ENCODE peak calls at places on chromosomes 5 and 9, in five cellular contexts. One of them, this sample, is unnamed.

GRCh38 chr9:37032713-37033112 is 1.4 kb downstream of the PAX5 start:
- DNase-seq in fibroblast of pulmonary artery: no peak
- DNase-seq in left ventricle myocardium inferior: no peak
- DNase-seq in lower leg skin: peak
- DNase-seq in CD4-positive, alpha-beta memory T cell: no peak
- DNase-seq in this sample: no peak

GRCh38 chr5:18179579-18179978 is 545.3 kb downstream of the TAF11L14 start:
- DNase-seq in fibroblast of pulmonary artery: no peak
- DNase-seq in left ventricle myocardium inferior: no peak
- DNase-seq in lower leg skin: no peak
- DNase-seq in CD4-positive, alpha-beta memory T cell: no peak
- DNase-seq in this sample: no peak

GRCh38 chr9:86705474-86705873 is 241.8 kb downstream of the GAS1 start:
- DNase-seq in fibroblast of pulmonary artery: no peak
- DNase-seq in left ventricle myocardium inferior: no peak
- DNase-seq in lower leg skin: no peak
- DNase-seq in CD4-positive, alpha-beta memory T cell: no peak
- DNase-seq in this sample: no peak

GRCh38 chr5:181204561-181205401 is at the start of gene TRIM7:
- DNase-seq in fibroblast of pulmonary artery: no peak
- DNase-seq in left ventricle myocardium inferior: peak
- DNase-seq in lower leg skin: peak
- DNase-seq in CD4-positive, alpha-beta memory T cell: peak
- DNase-seq in this sample: no peak

GRCh38 chr9:129182625-129183494 is 4.8 kb upstream of the IER5L start:
- DNase-seq in fibroblast of pulmonary artery: no peak
- DNase-seq in left ventricle myocardium inferior: no peak
- DNase-seq in lower leg skin: no peak
- DNase-seq in CD4-positive, alpha-beta memory T cell: no peak
- DNase-seq in this sample: no peak

GRCh38 chr5:11069041-11069440 is 308.0 kb upstream of the DAP start:
- DNase-seq in fibroblast of pulmonary artery: no peak
- DNase-seq in left ventricle myocardium inferior: no peak
- DNase-seq in lower leg skin: no peak
- DNase-seq in CD4-positive, alpha-beta memory T cell: no peak
- DNase-seq in this sample: no peak

GRCh38 chr9:75414367-75415160 is 326.2 kb downstream of the OSTF1 start:
- DNase-seq in fibroblast of pulmonary artery: no peak
- DNase-seq in left ventricle myocardium inferior: no peak
- DNase-seq in lower leg skin: no peak
- DNase-seq in CD4-positive, alpha-beta memory T cell: no peak
- DNase-seq in this sample: no peak

GRCh38 chr5:54220230-54221040 is 89.9 kb downstream of the ARL15 start:
- DNase-seq in fibroblast of pulmonary artery: no peak
- DNase-seq in left ventricle myocardium inferior: no peak
- DNase-seq in lower leg skin: no peak
- DNase-seq in CD4-positive, alpha-beta memory T cell: no peak
- DNase-seq in this sample: no peak

GRCh38 chr5:107676702-107677101 is 6.0 kb upstream of the EFNA5 start:
- DNase-seq in fibroblast of pulmonary artery: no peak
- DNase-seq in left ventricle myocardium inferior: no peak
- DNase-seq in lower leg skin: no peak
- DNase-seq in CD4-positive, alpha-beta memory T cell: no peak
- DNase-seq in this sample: no peak

GRCh38 chr5:136192015-136192525 is 892 bp downstream of the SMIM32 start:
- DNase-seq in fibroblast of pulmonary artery: peak
- DNase-seq in left ventricle myocardium inferior: no peak
- DNase-seq in lower leg skin: no peak
- DNase-seq in CD4-positive, alpha-beta memory T cell: no peak
- DNase-seq in this sample: no peak

GRCh38 chr9:87732756-87733155 is 6.8 kb downstream of the CTSL start:
- DNase-seq in fibroblast of pulmonary artery: no peak
- DNase-seq in left ventricle myocardium inferior: no peak
- DNase-seq in lower leg skin: no peak
- DNase-seq in CD4-positive, alpha-beta memory T cell: no peak
- DNase-seq in this sample: no peak

GRCh38 chr5:79795764-79796398 is 106.2 kb downstream of the CMYA5 start:
- DNase-seq in fibroblast of pulmonary artery: peak
- DNase-seq in left ventricle myocardium inferior: peak
- DNase-seq in lower leg skin: no peak
- DNase-seq in CD4-positive, alpha-beta memory T cell: no peak
- DNase-seq in this sample: no peak

GRCh38 chr5:127590154-127590722 is 58.6 kb upstream of the CTXN3 start:
- DNase-seq in fibroblast of pulmonary artery: no peak
- DNase-seq in left ventricle myocardium inferior: no peak
- DNase-seq in lower leg skin: no peak
- DNase-seq in CD4-positive, alpha-beta memory T cell: no peak
- DNase-seq in this sample: no peak

GRCh38 chr9:137169764-137170460 is at the start of gene LRRC26:
- DNase-seq in fibroblast of pulmonary artery: no peak
- DNase-seq in left ventricle myocardium inferior: no peak
- DNase-seq in lower leg skin: no peak
- DNase-seq in CD4-positive, alpha-beta memory T cell: no peak
- DNase-seq in this sample: no peak

GRCh38 chr9:7944521-7945022 is 145.0 kb upstream of the DMAC1 start:
- DNase-seq in fibroblast of pulmonary artery: no peak
- DNase-seq in left ventricle myocardium inferior: no peak
- DNase-seq in lower leg skin: no peak
- DNase-seq in CD4-positive, alpha-beta memory T cell: no peak
- DNase-seq in this sample: no peak

GRCh38 chr5:128193676-128194390 is 110.3 kb downstream of the SLC12A2 start:
- DNase-seq in fibroblast of pulmonary artery: no peak
- DNase-seq in left ventricle myocardium inferior: no peak
- DNase-seq in lower leg skin: no peak
- DNase-seq in CD4-positive, alpha-beta memory T cell: no peak
- DNase-seq in this sample: no peak

GRCh38 chr9:91727316-91727861 is 222.6 kb downstream of the ROR2 start:
- DNase-seq in fibroblast of pulmonary artery: peak
- DNase-seq in left ventricle myocardium inferior: no peak
- DNase-seq in lower leg skin: peak
- DNase-seq in CD4-positive, alpha-beta memory T cell: peak
- DNase-seq in this sample: peak

GRCh38 chr9:35617548-35617947 is 665 bp downstream of the CD72 start:
- DNase-seq in fibroblast of pulmonary artery: no peak
- DNase-seq in left ventricle myocardium inferior: no peak
- DNase-seq in lower leg skin: peak
- DNase-seq in CD4-positive, alpha-beta memory T cell: no peak
- DNase-seq in this sample: no peak

GRCh38 chr9:93673844-93674334 is 97.5 kb downstream of the PHF2 start:
- DNase-seq in fibroblast of pulmonary artery: no peak
- DNase-seq in left ventricle myocardium inferior: peak
- DNase-seq in lower leg skin: peak
- DNase-seq in CD4-positive, alpha-beta memory T cell: no peak
- DNase-seq in this sample: no peak

GRCh38 chr9:98790601-98791146 is 5.7 kb downstream of the ANKS6 start:
- DNase-seq in fibroblast of pulmonary artery: no peak
- DNase-seq in left ventricle myocardium inferior: no peak
- DNase-seq in lower leg skin: peak
- DNase-seq in CD4-positive, alpha-beta memory T cell: no peak
- DNase-seq in this sample: no peak

GRCh38 chr9:125521462-125522327 is 185.3 kb downstream of the MAPKAP1 start:
- DNase-seq in fibroblast of pulmonary artery: peak
- DNase-seq in left ventricle myocardium inferior: no peak
- DNase-seq in lower leg skin: no peak
- DNase-seq in CD4-positive, alpha-beta memory T cell: peak
- DNase-seq in this sample: peak

GRCh38 chr9:134443169-134444039 is 117.1 kb downstream of the RXRA start:
- DNase-seq in fibroblast of pulmonary artery: peak
- DNase-seq in left ventricle myocardium inferior: peak
- DNase-seq in lower leg skin: peak
- DNase-seq in CD4-positive, alpha-beta memory T cell: peak
- DNase-seq in this sample: peak

GRCh38 chr5:52560366-52560765 is 227.3 kb upstream of the ITGA1 start:
- DNase-seq in fibroblast of pulmonary artery: peak
- DNase-seq in left ventricle myocardium inferior: no peak
- DNase-seq in lower leg skin: no peak
- DNase-seq in CD4-positive, alpha-beta memory T cell: no peak
- DNase-seq in this sample: no peak

GRCh38 chr9:130211548-130212226 is 39.5 kb downstream of the NCS1 start:
- DNase-seq in fibroblast of pulmonary artery: no peak
- DNase-seq in left ventricle myocardium inferior: no peak
- DNase-seq in lower leg skin: no peak
- DNase-seq in CD4-positive, alpha-beta memory T cell: no peak
- DNase-seq in this sample: no peak
- H3K4me3 ChIP-seq in fibroblast of pulmonary artery: no peak
- H3K4me3 ChIP-seq in left ventricle myocardium inferior: no peak
- H3K4me3 ChIP-seq in lower leg skin: no peak
- H3K4me3 ChIP-seq in CD4-positive, alpha-beta memory T cell: no peak
- H3K4me3 ChIP-seq in this sample: no peak

GRCh38 chr5:61307611-61308010 is 24.4 kb upstream of the ZSWIM6 start:
- DNase-seq in fibroblast of pulmonary artery: no peak
- DNase-seq in left ventricle myocardium inferior: no peak
- DNase-seq in lower leg skin: no peak
- DNase-seq in CD4-positive, alpha-beta memory T cell: no peak
- DNase-seq in this sample: no peak
- H3K4me3 ChIP-seq in fibroblast of pulmonary artery: no peak
- H3K4me3 ChIP-seq in left ventricle myocardium inferior: no peak
- H3K4me3 ChIP-seq in lower leg skin: no peak
- H3K4me3 ChIP-seq in CD4-positive, alpha-beta memory T cell: no peak
- H3K4me3 ChIP-seq in this sample: no peak

GRCh38 chr5:34587355-34588241 is 68.5 kb upstream of the RAI14 start:
- DNase-seq in fibroblast of pulmonary artery: peak
- DNase-seq in left ventricle myocardium inferior: no peak
- DNase-seq in lower leg skin: no peak
- DNase-seq in CD4-positive, alpha-beta memory T cell: no peak
- DNase-seq in this sample: no peak
- H3K4me3 ChIP-seq in fibroblast of pulmonary artery: no peak
- H3K4me3 ChIP-seq in left ventricle myocardium inferior: no peak
- H3K4me3 ChIP-seq in lower leg skin: no peak
- H3K4me3 ChIP-seq in CD4-positive, alpha-beta memory T cell: no peak
- H3K4me3 ChIP-seq in this sample: no peak

GRCh38 chr5:64899838-64900237 is 131.1 kb downstream of the CWC27 start:
- DNase-seq in fibroblast of pulmonary artery: no peak
- DNase-seq in left ventricle myocardium inferior: no peak
- DNase-seq in lower leg skin: no peak
- DNase-seq in CD4-positive, alpha-beta memory T cell: no peak
- DNase-seq in this sample: no peak

GRCh38 chr5:64895748-64896147 is 127.0 kb downstream of the CWC27 start:
- DNase-seq in fibroblast of pulmonary artery: no peak
- DNase-seq in left ventricle myocardium inferior: no peak
- DNase-seq in lower leg skin: no peak
- DNase-seq in CD4-positive, alpha-beta memory T cell: no peak
- DNase-seq in this sample: no peak

GRCh38 chr5:64900618-64901017 is 131.9 kb downstream of the CWC27 start:
- DNase-seq in fibroblast of pulmonary artery: peak
- DNase-seq in left ventricle myocardium inferior: no peak
- DNase-seq in lower leg skin: no peak
- DNase-seq in CD4-positive, alpha-beta memory T cell: no peak
- DNase-seq in this sample: no peak
- H3K4me3 ChIP-seq in fibroblast of pulmonary artery: no peak
- H3K4me3 ChIP-seq in left ventricle myocardium inferior: no peak
- H3K4me3 ChIP-seq in lower leg skin: no peak
- H3K4me3 ChIP-seq in CD4-positive, alpha-beta memory T cell: no peak
- H3K4me3 ChIP-seq in this sample: no peak

GRCh38 chr5:43039115-43039467 is 1.0 kb downstream of the ANXA2R start:
- DNase-seq in fibroblast of pulmonary artery: no peak
- DNase-seq in left ventricle myocardium inferior: no peak
- DNase-seq in lower leg skin: no peak
- DNase-seq in CD4-positive, alpha-beta memory T cell: no peak
- DNase-seq in this sample: no peak

GRCh38 chr5:43038523-43038989 is 1.6 kb downstream of the ANXA2R start:
- DNase-seq in fibroblast of pulmonary artery: peak
- DNase-seq in left ventricle myocardium inferior: no peak
- DNase-seq in lower leg skin: no peak
- DNase-seq in CD4-positive, alpha-beta memory T cell: peak
- DNase-seq in this sample: peak

GRCh38 chr5:43036409-43036808 is 3.7 kb downstream of the ANXA2R start:
- DNase-seq in fibroblast of pulmonary artery: no peak
- DNase-seq in left ventricle myocardium inferior: no peak
- DNase-seq in lower leg skin: no peak
- DNase-seq in CD4-positive, alpha-beta memory T cell: no peak
- DNase-seq in this sample: no peak

GRCh38 chr5:43036856-43037711 is 3.0 kb downstream of the ANXA2R start:
- DNase-seq in fibroblast of pulmonary artery: peak
- DNase-seq in left ventricle myocardium inferior: no peak
- DNase-seq in lower leg skin: peak
- DNase-seq in CD4-positive, alpha-beta memory T cell: no peak
- DNase-seq in this sample: no peak

GRCh38 chr5:43037929-43038510 is 2.1 kb downstream of the ANXA2R start:
- DNase-seq in fibroblast of pulmonary artery: peak
- DNase-seq in left ventricle myocardium inferior: no peak
- DNase-seq in lower leg skin: no peak
- DNase-seq in CD4-positive, alpha-beta memory T cell: peak
- DNase-seq in this sample: peak
- H3K4me3 ChIP-seq in fibroblast of pulmonary artery: peak
- H3K4me3 ChIP-seq in left ventricle myocardium inferior: peak
- H3K4me3 ChIP-seq in lower leg skin: no peak
- H3K4me3 ChIP-seq in CD4-positive, alpha-beta memory T cell: peak
- H3K4me3 ChIP-seq in this sample: peak

DNA sequence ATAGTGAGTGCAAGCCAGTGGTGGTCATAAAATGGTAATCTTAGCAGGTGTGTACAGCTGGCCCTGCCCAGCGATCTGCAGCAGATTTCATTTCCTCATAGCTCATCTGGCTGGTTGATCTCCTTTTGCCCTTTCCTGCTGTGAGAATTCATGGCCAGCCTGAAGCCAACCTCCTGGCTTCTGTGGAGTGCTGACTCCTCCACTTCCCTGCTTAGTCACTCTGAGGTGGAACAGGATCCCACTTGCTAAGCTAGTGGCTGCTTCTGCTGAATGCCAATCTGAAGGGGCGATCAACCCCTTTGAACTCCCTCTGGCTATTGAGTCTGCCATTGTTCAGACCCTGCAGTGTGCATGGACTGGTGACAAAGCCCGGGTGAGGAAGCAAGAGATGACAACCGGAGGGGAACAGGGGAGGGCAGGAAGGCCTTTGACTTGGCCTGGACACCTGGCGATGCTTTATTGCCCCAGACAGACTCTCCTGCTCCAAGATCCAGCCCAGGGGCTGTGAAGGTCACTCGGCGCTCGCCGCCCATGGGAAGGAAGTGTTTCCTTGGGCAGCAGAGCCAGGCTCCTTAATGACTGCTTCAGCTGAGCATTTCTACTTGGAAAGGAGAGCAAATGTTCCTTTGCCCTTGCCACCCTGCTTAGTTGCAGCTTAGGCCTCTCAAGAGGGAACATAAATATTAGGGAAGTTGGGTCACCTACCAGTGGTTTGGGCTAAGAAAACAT is 341.1 kb downstream of the ZSWIM6 start:
- DNase-seq in fibroblast of pulmonary artery: peak
- DNase-seq in left ventricle myocardium inferior: no peak
- DNase-seq in lower leg skin: no peak
- DNase-seq in CD4-positive, alpha-beta memory T cell: no peak
- DNase-seq in this sample: no peak
- H3K4me3 ChIP-seq in fibroblast of pulmonary artery: no peak
- H3K4me3 ChIP-seq in left ventricle myocardium inferior: no peak
- H3K4me3 ChIP-seq in lower leg skin: no peak
- H3K4me3 ChIP-seq in CD4-positive, alpha-beta memory T cell: no peak
- H3K4me3 ChIP-seq in this sample: no peak

GRCh38 chr5:1961952-1962595 is 79.3 kb upstream of the IRX4 start:
- DNase-seq in fibroblast of pulmonary artery: no peak
- DNase-seq in left ventricle myocardium inferior: no peak
- DNase-seq in lower leg skin: no peak
- DNase-seq in CD4-positive, alpha-beta memory T cell: no peak
- DNase-seq in this sample: peak
- H3K4me3 ChIP-seq in fibroblast of pulmonary artery: no peak
- H3K4me3 ChIP-seq in left ventricle myocardium inferior: no peak
- H3K4me3 ChIP-seq in lower leg skin: no peak
- H3K4me3 ChIP-seq in CD4-positive, alpha-beta memory T cell: no peak
- H3K4me3 ChIP-seq in this sample: peak